ENCODE peak calls at places on chromosome 20, in nine cellular contexts. U, A, Z, E, W, P, H, Q and M are unnamed samples. For H3K9me3 and H3K4me1, the result is how much of the 10 kb centered on the place peaks cover.

GRCh38 chr20:51752343-51752951 is 15.7 kb downstream of the ATP9A start:
- DNase-seq in U (no peak), E (no peak), P (peak), A (no peak), Z (no peak), W (no peak), H (peak), Q (no peak), M (no peak)

GRCh38 chr20:7586481-7586880 is 353.8 kb downstream of the HAO1 start:
- DNase-seq in H (no peak), Z (no peak), E (no peak), W (no peak), Q (no peak), A (no peak), U (no peak), P (no peak), M (no peak)

GRCh38 chr20:44407402-44408184 is 52.1 kb downstream of the HNF4A start:
- DNase-seq in U (no peak), H (peak), P (no peak), Z (no peak), E (no peak), W (no peak), Q (no peak), A (peak), M (no peak)

GRCh38 chr20:9130407-9130995 is 61.6 kb downstream of the PLCB4 start:
- DNase-seq in Z (no peak), E (no peak), P (no peak), H (no peak), A (no peak), W (no peak), Q (no peak), U (no peak), M (no peak)

GRCh38 chr20:37095108-37095608 is 639 bp downstream of the RBL1 start:
- DNase-seq in E (no peak), W (no peak), Z (no peak), P (no peak), A (no peak), Q (no peak), U (no peak), H (no peak), M (peak)

GRCh38 chr20:60049601-60050000 is 91.4 kb downstream of the CDH26 start:
- DNase-seq in W (no peak), H (no peak), E (no peak), Z (no peak), A (no peak), U (no peak), P (no peak), Q (no peak), M (no peak)

GRCh38 chr20:57899554-57899953 is 189.7 kb upstream of the PMEPA1 start:
- DNase-seq in U (no peak), W (no peak), Z (no peak), E (no peak), H (peak), A (no peak), Q (no peak), P (no peak), M (no peak)

GRCh38 chr20:9032758-9033157 is 36.1 kb upstream of the PLCB4 start:
- DNase-seq in P (no peak), U (no peak), A (no peak), E (no peak), W (no peak), H (no peak), Q (no peak), Z (no peak), M (no peak)

GRCh38 chr20:15699431-15700146 is 873.7 kb downstream of the KIF16B start:
- DNase-seq in Z (no peak), E (no peak), W (no peak), A (no peak), U (no peak), H (no peak), P (no peak), Q (no peak), M (no peak)

GRCh38 chr20:14005996-14006395 is 10.7 kb downstream of the MACROD2 start:
- DNase-seq in A (no peak), Q (no peak), U (no peak), E (no peak), H (no peak), P (no peak), W (no peak), Z (no peak), M (no peak)

GRCh38 chr20:46174469-46175126 is 56.5 kb downstream of the CD40 start:
- DNase-seq in P (peak), Z (peak), E (no peak), W (peak), U (no peak), Q (peak), H (peak), A (peak), M (peak)

GRCh38 chr20:4153251-4153650 is 137.9 kb upstream of the RNF24 start:
- DNase-seq in A (no peak), P (no peak), Q (no peak), H (peak), U (no peak), E (no peak), Z (no peak), W (peak), M (no peak)

GRCh38 chr20:35968930-35969329 is 540 bp downstream of the CNBD2 start:
- DNase-seq in A (no peak), P (no peak), Z (no peak), W (no peak), Q (no peak), U (no peak), H (no peak), E (no peak), M (no peak)

GRCh38 chr20:15673206-15673605 is 900.0 kb downstream of the KIF16B start:
- DNase-seq in Z (no peak), W (no peak), H (no peak), E (no peak), U (no peak), Q (peak), P (no peak), A (no peak), M (no peak)

GRCh38 chr20:60653111-60653845 is 598.8 kb upstream of the CDH4 start:
- DNase-seq in P (no peak), A (no peak), Z (no peak), Q (no peak), H (no peak), W (no peak), U (no peak), E (no peak), M (no peak)

GRCh38 chr20:10312111-10312510 is 93.5 kb downstream of the SNAP25 start:
- DNase-seq in Q (no peak), Z (no peak), U (no peak), H (no peak), E (no peak), A (no peak), P (no peak), W (no peak), M (no peak)

GRCh38 chr20:63433756-63434531 is 38.5 kb downstream of the KCNQ2 start:
- DNase-seq in W (no peak), Q (no peak), H (no peak), Z (no peak), A (no peak), P (no peak), E (no peak), U (no peak), M (no peak)

GRCh38 chr20:62029951-62030350 is 35.7 kb downstream of the TAF4 start:
- DNase-seq in Z (no peak), Q (no peak), U (no peak), A (no peak), P (no peak), W (no peak), E (no peak), H (peak), M (no peak)

GRCh38 chr20:58893355-58894151 is 41.0 kb downstream of the GNAS start:
- DNase-seq in Z (no peak), Q (no peak), A (no peak), E (no peak), H (peak), U (no peak), P (no peak), W (no peak), M (peak)

GRCh38 chr20:25360631-25361286 is 29.9 kb downstream of the ABHD12 start:
- DNase-seq in E (no peak), U (no peak), A (no peak), W (no peak), H (no peak), Z (no peak), P (no peak), Q (no peak), M (no peak)

GRCh38 chr20:21490105-21490504 is 23.8 kb downstream of the NKX2-2 start:
- DNase-seq in Z (no peak), W (no peak), H (no peak), A (no peak), E (no peak), P (no peak), U (no peak), Q (no peak), M (no peak)

GRCh38 chr20:2795451-2795850 is 5.0 kb downstream of the CPXM1 start:
- DNase-seq in W (no peak), E (no peak), H (no peak), A (no peak), U (no peak), Z (no peak), Q (no peak), P (no peak), M (no peak)

GRCh38 chr20:48891235-48892048 is 30.1 kb upstream of the ARFGEF2 start:
- DNase-seq in A (no peak), P (no peak), H (no peak), E (no peak), Q (no peak), U (no peak), W (no peak), Z (no peak), M (no peak)

GRCh38 chr20:478949-479429 is 16.7 kb upstream of the TBC1D20 start:
- DNase-seq in U (no peak), E (no peak), Z (no peak), P (no peak), A (peak), H (no peak), W (no peak), Q (peak), M (no peak)

GRCh38 chr20:45114465-45115385 is at the start of gene WFDC5:
- DNase-seq in H (no peak), U (no peak), E (no peak), Q (no peak), P (no peak), Z (no peak), W (no peak), A (no peak), M (no peak)

GRCh38 chr20:4484431-4485057 is 237.2 kb upstream of the PRND start:
- DNase-seq in Z (no peak), P (no peak), Q (no peak), W (no peak), H (no peak), U (no peak), E (no peak), A (no peak), M (no peak)

GRCh38 chr20:50295762-50296449 is 105.3 kb downstream of the CEBPB start:
- DNase-seq in H (no peak), Q (no peak), U (no peak), P (no peak), Z (no peak), W (peak), E (no peak), A (no peak), M (no peak)

GRCh38 chr20:20214757-20215275 is 153.1 kb upstream of the INSM1 start:
- DNase-seq in Z (no peak), E (no peak), W (no peak), Q (no peak), U (no peak), A (no peak), H (no peak), P (no peak), M (no peak)

GRCh38 chr20:59560588-59561227 is 43.6 kb upstream of the PHACTR3 start:
- DNase-seq in Z (no peak), Q (no peak), W (no peak), U (no peak), P (peak), E (no peak), A (peak), H (no peak), M (no peak)

GRCh38 chr20:58072695-58073671 is 155.5 kb downstream of the ANKRD60 start:
- DNase-seq in U (no peak), Q (no peak), E (peak), A (no peak), H (no peak), W (no peak), Z (no peak), P (no peak), M (no peak)

GRCh38 chr20:25065625-25066338 is 7.8 kb upstream of the ACSS1 start:
- DNase-seq in A (peak), E (peak), H (peak), P (peak), Z (peak), U (no peak), W (peak), Q (no peak), M (peak)

GRCh38 chr20:7540923-7541322 is 399.3 kb downstream of the HAO1 start:
- DNase-seq in P (no peak), Q (no peak), U (no peak), W (no peak), A (no peak), H (no peak), E (no peak), Z (no peak), M (no peak)

GRCh38 chr20:4817230-4817671 is 95.5 kb downstream of the PRND start:
- DNase-seq in P (no peak), Z (no peak), A (no peak), W (no peak), H (no peak), U (no peak), E (no peak), Q (no peak), M (no peak)

GRCh38 chr20:50844430-50845100 is 49.7 kb downstream of the BCAS4 start:
- DNase-seq in W (no peak), P (peak), A (peak), E (no peak), H (peak), Q (no peak), U (no peak), Z (no peak), M (peak)

GRCh38 chr20:17622851-17623508 is 53.1 kb downstream of the DSTN start:
- DNase-seq in W (peak), E (peak), U (no peak), Q (no peak), P (peak), A (no peak), Z (no peak), H (peak), M (no peak)

GRCh38 chr20:17910828-17911294 is 57.7 kb downstream of the SNX5 start:
- DNase-seq in P (peak), U (no peak), Q (no peak), W (no peak), H (no peak), A (no peak), E (no peak), Z (peak), M (no peak)

GRCh38 chr20:44115181-44115580 is 71.8 kb downstream of the JPH2 start:
- DNase-seq in Q (no peak), P (no peak), E (no peak), A (no peak), W (no peak), U (no peak), H (no peak), Z (no peak), M (no peak)

GRCh38 chr20:34971038-34971872 is 15.6 kb downstream of the MYH7B start:
- DNase-seq in E (no peak), Z (no peak), A (no peak), H (peak), W (no peak), Q (no peak), P (no peak), U (no peak), M (no peak)

GRCh38 chr20:3374296-3374695 is 33.2 kb downstream of the DNAAF9 start:
- DNase-seq in U (no peak), Q (no peak), A (no peak), P (no peak), H (no peak), W (no peak), E (no peak), Z (no peak), M (no peak)

GRCh38 chr20:38932457-38933120 is 6.4 kb downstream of the FAM83D start:
- DNase-seq in W (no peak), Q (no peak), U (no peak), P (no peak), Z (no peak), A (no peak), E (no peak), H (no peak), M (no peak)

DNA sequence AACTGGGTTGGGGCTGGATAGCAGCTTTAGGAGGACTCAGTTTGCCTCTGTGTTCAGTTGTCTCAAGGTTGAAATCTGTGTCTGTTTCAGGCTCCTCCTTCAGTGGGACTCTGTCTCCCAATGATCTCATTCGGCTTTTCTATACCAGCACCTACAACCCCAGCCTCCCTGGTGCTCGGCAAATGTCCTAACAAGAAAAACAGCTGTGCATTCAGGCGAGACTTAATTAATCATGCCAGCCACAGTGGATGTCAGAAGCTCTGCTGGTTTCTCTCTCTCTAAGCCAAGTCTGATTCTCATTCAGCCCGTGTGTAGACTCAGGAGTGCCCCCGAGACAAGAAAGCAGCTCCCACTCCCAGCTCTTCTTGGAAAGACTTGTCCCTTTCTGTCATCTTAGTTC is 46.8 kb downstream of the SUN5 start:
- DNase-seq in A (no peak), E (no peak), H (no peak), W (no peak), U (no peak), Z (no peak), P (no peak), Q (no peak), M (no peak)
- H3K9me3 ChIP-seq in A (under half), E (under half), H (under half), W (under half), U (under half), Z (under half), P (under half), Q (under half), M (under half)

GRCh38 chr20:53582574-53583351 is 10.9 kb downstream of the ZNF217 start:
- DNase-seq in E (no peak), P (peak), U (no peak), W (no peak), Q (no peak), Z (no peak), H (no peak), A (no peak), M (peak)
- H3K4me1 ChIP-seq in E (half or more), P (under half), U (half or more), W (half or more), Q (under half), Z (half or more), H (under half), A (under half), M (half or more)

GRCh38 chr20:42097741-42098140 is 479.6 kb upstream of the CHD6 start:
- DNase-seq in U (no peak), E (no peak), H (no peak), P (no peak), A (no peak), Z (no peak), Q (no peak), W (no peak), M (no peak)

GRCh38 chr20:42100137-42100704 is 482.0 kb upstream of the CHD6 start:
- DNase-seq in W (no peak), H (no peak), P (no peak), Z (no peak), Q (no peak), A (no peak), U (no peak), E (no peak), M (no peak)

GRCh38 chr20:42102000-42102399 is 483.8 kb upstream of the CHD6 start:
- DNase-seq in H (no peak), W (no peak), A (no peak), P (no peak), U (no peak), E (no peak), Q (no peak), Z (no peak), M (no peak)
- H3K9me3 ChIP-seq in H (under half), W (under half), A (under half), P (under half), U (under half), E (under half), Q (under half), Z (under half), M (under half)

DNA sequence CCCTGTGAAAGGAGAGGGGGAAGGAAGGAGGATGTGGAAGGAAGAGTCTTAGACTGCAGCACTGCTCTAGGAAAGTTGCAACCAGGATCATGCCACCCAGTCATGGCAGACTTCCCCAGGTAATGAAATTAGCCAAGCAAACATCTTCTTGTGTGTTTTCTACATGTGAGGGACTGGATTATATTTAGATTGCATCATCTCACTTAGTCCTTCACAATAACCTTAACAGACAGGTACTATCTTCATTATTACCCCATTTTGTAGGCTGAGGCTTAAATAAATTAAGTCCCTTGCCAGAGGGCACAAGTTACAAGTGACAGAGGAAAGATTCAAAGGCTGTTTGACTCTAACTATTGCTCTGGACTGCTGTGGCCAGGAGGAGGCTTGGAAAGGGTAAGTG is 9.7 kb upstream of the MAFB start:
- DNase-seq in Z (no peak), P (peak), W (no peak), U (no peak), Q (no peak), A (no peak), H (no peak), E (no peak), M (no peak)
- H3K4me1 ChIP-seq in Z (under half), P (under half), W (under half), U (under half), Q (under half), A (under half), H (under half), E (under half), M (under half)

GRCh38 chr20:47784599-47785320 is 521 bp downstream of the SULF2 start:
- DNase-seq in Z (peak), A (no peak), U (no peak), H (no peak), P (no peak), Q (peak), E (no peak), W (no peak), M (no peak)
- H3K9me3 ChIP-seq in Z (under half), A (under half), U (under half), H (under half), P (under half), Q (under half), E (under half), W (under half), M (under half)